ENCODE peak calls at places on chromosomes 2 and 18, in seven cellular contexts. W is NCI-H345; B is stimulated activated CD4-positive, alpha-beta T cell treated with anti-CD3 and anti-CD28 coated beads, Interleukin-1b, Interleukin-23, amount 100 ng/mL, for 4 hours; D is Caco-2; C is activated T-helper 1 cell treated with anti-CD3 and anti-CD28 coated beads, Interleukin-2, amount 50 U/mL, for 16 hours; R is NCI-H1417 treated with DMSO at 0.1 percent for 48 hours; Y is natural killer cell treated with Interleukin-12 subunit alpha and Interleukin-12 subunit beta and Interleukin-15 and Interleukin-18, amount 100 ng/mL, for 72 hours. S is an unnamed sample.

GRCh38 chr2:137316075-137316474 is 550.7 kb downstream of the THSD7B start:
- DNase-seq in W (no peak), B (no peak), D (no peak), C (no peak), R (no peak), Y (no peak), S (no peak)

GRCh38 chr2:149731112-149731511 is 143.5 kb upstream of the MMADHC start:
- DNase-seq in W (no peak), B (no peak), D (no peak), C (no peak), R (no peak), Y (no peak), S (no peak)

GRCh38 chr18:21904856-21905255 is 164.3 kb downstream of the MIB1 start:
- DNase-seq in W (no peak), B (no peak), D (no peak), C (no peak), R (no peak), Y (no peak), S (no peak)

GRCh38 chr2:156492979-156493378 is 56.8 kb downstream of the GPD2 start:
- DNase-seq in W (no peak), B (no peak), D (no peak), C (no peak), R (no peak), Y (no peak), S (no peak)

GRCh38 chr18:13611058-13611615 is 115.2 kb downstream of the FAM210A start:
- DNase-seq in W (no peak), B (no peak), D (no peak), C (no peak), R (no peak), Y (no peak), S (no peak)

GRCh38 chr2:240293865-240294461 is 141.5 kb upstream of the GPC1 start:
- DNase-seq in W (peak; percentile 91), B (no peak), D (no peak), C (no peak), R (no peak), Y (no peak), S (peak; percentile 29)

GRCh38 chr2:239249781-239250180 is 151.0 kb downstream of the HDAC4 start:
- DNase-seq in W (peak; percentile 65), B (no peak), D (no peak), C (no peak), R (no peak), Y (no peak), S (no peak)

GRCh38 chr18:12154356-12154755 is 60.7 kb downstream of the ANKRD62 start:
- DNase-seq in W (no peak), B (no peak), D (no peak), C (no peak), R (no peak), Y (no peak), S (no peak)

GRCh38 chr18:830315-830901 is 18.4 kb upstream of the YES1 start:
- DNase-seq in W (peak; percentile 15), B (no peak), D (no peak), C (no peak), R (no peak), Y (no peak), S (no peak)

GRCh38 chr2:74843371-74844298 is 9.7 kb downstream of the HK2 start:
- DNase-seq in W (no peak), B (peak; percentile 22), D (no peak), C (no peak), R (no peak), Y (no peak), S (no peak)

GRCh38 chr18:58605027-58606020 is 23.6 kb downstream of the ALPK2 start:
- DNase-seq in W (no peak), B (peak; percentile 37), D (no peak), C (no peak), R (no peak), Y (no peak), S (no peak)

GRCh38 chr18:53541924-53542323 is 682.5 kb downstream of the MBD2 start:
- DNase-seq in W (no peak), B (no peak), D (no peak), C (no peak), R (no peak), Y (no peak), S (no peak)

GRCh38 chr2:234670052-234670451 is 173.2 kb upstream of the ARL4C start:
- DNase-seq in W (no peak), B (no peak), D (no peak), C (no peak), R (no peak), Y (no peak), S (no peak)

GRCh38 chr2:69645926-69646325 is 2.4 kb upstream of the AAK1 start:
- DNase-seq in W (no peak), B (no peak), D (no peak), C (no peak), R (no peak), Y (no peak), S (no peak)

GRCh38 chr2:238527565-238527964 is 100.8 kb downstream of the ASB1 start:
- DNase-seq in W (no peak), B (no peak), D (no peak), C (no peak), R (no peak), Y (no peak), S (no peak)

GRCh38 chr2:231124833-231125232 is at the start of gene HTR2B:
- DNase-seq in W (no peak), B (no peak), D (no peak), C (no peak), R (no peak), Y (no peak), S (no peak)

GRCh38 chr18:34977787-34978532 is 63.3 kb upstream of the MAPRE2 start:
- DNase-seq in W (peak; percentile 64), B (no peak), D (peak; percentile 44), C (peak; percentile 10), R (no peak), Y (peak; percentile 79), S (peak; percentile 13)

GRCh38 chr2:66538291-66538690 is 103.4 kb downstream of the MEIS1 start:
- DNase-seq in W (no peak), B (no peak), D (no peak), C (no peak), R (no peak), Y (no peak), S (no peak)